ENCODE peak calls at places on chromosomes 6 and 20, in seven cellular contexts. L is stimulated activated CD4-positive, alpha-beta T cell treated with anti-CD3 and anti-CD28 coated beads, TNF-alpha, amount 100 ng/mL, for 24 hours; Z is stimulated activated CD8-positive, alpha-beta memory T cell treated with anti-CD3 and anti-CD28 coated beads, Interleukin-12 subunit alpha, Interleukin-12 subunit beta, amount 100 ng/mL, for 4 hours; A is Right ventricle myocardium superior; T is HTR-8/SVneo; G is AG10803; R is GM12865. C is an unnamed sample.

GRCh38 chr6:105429676-105430075 is 26.8 kb upstream of the PREP start:
- DNase-seq in L (no peak), Z (no peak), A (no peak), T (no peak), G (peak; percentile 80), R (no peak), C (no peak)

GRCh38 chr6:140921366-140922226 is 1211.1 kb upstream of the GJE1 start:
- DNase-seq in L (no peak), Z (no peak), A (no peak), T (peak; percentile 51), G (peak; percentile 87), R (peak; percentile 64), C (peak; percentile 87)

GRCh38 chr6:35391240-35391968 is 49.0 kb downstream of the PPARD start:
- DNase-seq in L (no peak), Z (no peak), A (no peak), T (peak; percentile 86), G (peak; percentile 90), R (no peak), C (peak; percentile 69)

GRCh38 chr20:41124451-41125094 is 12.8 kb upstream of the PLCG1 start:
- DNase-seq in L (no peak), Z (no peak), A (no peak), T (no peak), G (no peak), R (no peak), C (no peak)

GRCh38 chr6:26454641-26455040 is 3.1 kb upstream of the BTN2A1 start:
- DNase-seq in L (no peak), Z (no peak), A (no peak), T (no peak), G (peak; percentile 42), R (no peak), C (no peak)

GRCh38 chr6:8492536-8493125 is 57.3 kb upstream of the SLC35B3 start:
- DNase-seq in L (no peak), Z (no peak), A (no peak), T (no peak), G (no peak), R (no peak), C (no peak)

GRCh38 chr6:26254666-26255176 is 110.3 kb upstream of the BTN3A2 start:
- DNase-seq in L (no peak), Z (no peak), A (no peak), T (no peak), G (no peak), R (no peak), C (no peak)

GRCh38 chr6:50116390-50116789 is 66.7 kb upstream of the DEFB112 start:
- DNase-seq in L (no peak), Z (no peak), A (no peak), T (no peak), G (no peak), R (no peak), C (no peak)

GRCh38 chr6:125670586-125670985 is 78.8 kb upstream of the HEY2 start:
- DNase-seq in L (no peak), Z (no peak), A (no peak), T (no peak), G (no peak), R (no peak), C (no peak)

GRCh38 chr6:43254138-43254817 is 11.0 kb downstream of the TTBK1 start:
- DNase-seq in L (peak; percentile 12), Z (no peak), A (no peak), T (no peak), G (peak; percentile 25), R (no peak), C (peak; percentile 35)

GRCh38 chr20:49612127-49612738 is 44.3 kb upstream of the PTGIS start:
- DNase-seq in L (no peak), Z (no peak), A (peak; percentile 79), T (no peak), G (no peak), R (no peak), C (no peak)

GRCh38 chr6:157025459-157025858 is 248.3 kb downstream of the ARID1B start:
- DNase-seq in L (no peak), Z (no peak), A (no peak), T (no peak), G (no peak), R (no peak), C (peak; percentile 52)

GRCh38 chr6:28816909-28817807 is 106.6 kb downstream of the TRIM27 start:
- DNase-seq in L (peak; percentile 48), Z (no peak), A (no peak), T (no peak), G (peak; percentile 64), R (peak; percentile 79), C (peak; percentile 79)

GRCh38 chr6:85428486-85428885 is 21.4 kb upstream of the NT5E start:
- DNase-seq in L (no peak), Z (no peak), A (no peak), T (no peak), G (peak; percentile 79), R (no peak), C (no peak)

GRCh38 chr6:87357479-87358196 is 13.0 kb downstream of the C6orf163 start:
- DNase-seq in L (no peak), Z (no peak), A (no peak), T (no peak), G (peak; percentile 45), R (no peak), C (no peak)

GRCh38 chr6:44297063-44298038 is 15.8 kb downstream of the AARS2 start:
- DNase-seq in L (peak; percentile 62), Z (no peak), A (peak; percentile 70), T (no peak), G (peak; percentile 22), R (no peak), C (no peak)

GRCh38 chr6:28597217-28597835 is 71.6 kb downstream of the GPX5 start:
- DNase-seq in L (peak; percentile 58), Z (no peak), A (no peak), T (no peak), G (peak; percentile 39), R (peak; percentile 46), C (peak; percentile 89)